ENCODE peak calls at places on chromosome 15, in nine cellular contexts. One of them, this sample, is unnamed.

GRCh38 chr15:82159922-82160321 is 102.6 kb downstream of the EFL1 start:
- DNase-seq in endothelial cell: no peak
- DNase-seq in CD4-positive, alpha-beta T cell: no peak
- DNase-seq in WTC11: no peak
- DNase-seq in chondrocyte: no peak
- DNase-seq in MM.1S: no peak
- DNase-seq in keratinocyte: peak; percentile 79
- DNase-seq in glutamatergic neuron: no peak
- DNase-seq in RWPE1: peak; percentile 64
- DNase-seq in this sample: no peak

GRCh38 chr15:38061856-38062649 is 127.6 kb downstream of the TMCO5A start:
- DNase-seq in glutamatergic neuron: no peak
- DNase-seq in chondrocyte: no peak
- DNase-seq in WTC11: no peak
- DNase-seq in MM.1S: no peak
- DNase-seq in endothelial cell: no peak
- DNase-seq in keratinocyte: no peak
- DNase-seq in RWPE1: no peak
- DNase-seq in CD4-positive, alpha-beta T cell: no peak
- DNase-seq in this sample: no peak

GRCh38 chr15:98799461-98799971 is 151.2 kb downstream of the IGF1R start:
- DNase-seq in keratinocyte: no peak
- DNase-seq in WTC11: peak; percentile 63
- DNase-seq in glutamatergic neuron: peak; percentile 58
- DNase-seq in CD4-positive, alpha-beta T cell: no peak
- DNase-seq in RWPE1: peak; percentile 49
- DNase-seq in chondrocyte: no peak
- DNase-seq in MM.1S: no peak
- DNase-seq in endothelial cell: peak; percentile 32
- DNase-seq in this sample: no peak

GRCh38 chr15:65732698-65733097 is 59.4 kb downstream of the DENND4A start:
- DNase-seq in MM.1S: no peak
- DNase-seq in WTC11: no peak
- DNase-seq in CD4-positive, alpha-beta T cell: no peak
- DNase-seq in chondrocyte: no peak
- DNase-seq in keratinocyte: no peak
- DNase-seq in glutamatergic neuron: no peak
- DNase-seq in RWPE1: peak; percentile 46
- DNase-seq in endothelial cell: no peak
- DNase-seq in this sample: no peak

GRCh38 chr15:26864664-26865191 is 2.1 kb upstream of the GABRA5 start:
- DNase-seq in glutamatergic neuron: peak; percentile 55
- DNase-seq in chondrocyte: no peak
- DNase-seq in keratinocyte: no peak
- DNase-seq in WTC11: peak; percentile 60
- DNase-seq in MM.1S: no peak
- DNase-seq in RWPE1: peak; percentile 37
- DNase-seq in endothelial cell: peak; percentile 47
- DNase-seq in CD4-positive, alpha-beta T cell: no peak
- DNase-seq in this sample: peak; percentile 11

GRCh38 chr15:64149424-64150235 is 1.9 kb upstream of the SNX22 start:
- DNase-seq in RWPE1: no peak
- DNase-seq in WTC11: no peak
- DNase-seq in chondrocyte: no peak
- DNase-seq in glutamatergic neuron: no peak
- DNase-seq in endothelial cell: no peak
- DNase-seq in MM.1S: peak; percentile 40
- DNase-seq in CD4-positive, alpha-beta T cell: no peak
- DNase-seq in keratinocyte: no peak
- DNase-seq in this sample: peak; percentile 57

GRCh38 chr15:63826513-63826912 is 7.2 kb downstream of the HERC1 start:
- DNase-seq in RWPE1: no peak
- DNase-seq in glutamatergic neuron: no peak
- DNase-seq in MM.1S: no peak
- DNase-seq in CD4-positive, alpha-beta T cell: no peak
- DNase-seq in chondrocyte: no peak
- DNase-seq in endothelial cell: no peak
- DNase-seq in WTC11: no peak
- DNase-seq in keratinocyte: no peak
- DNase-seq in this sample: peak; percentile 58

GRCh38 chr15:68407141-68407885 is 24.6 kb downstream of the ITGA11 start:
- DNase-seq in chondrocyte: no peak
- DNase-seq in RWPE1: no peak
- DNase-seq in WTC11: no peak
- DNase-seq in keratinocyte: no peak
- DNase-seq in endothelial cell: no peak
- DNase-seq in MM.1S: no peak
- DNase-seq in glutamatergic neuron: no peak
- DNase-seq in CD4-positive, alpha-beta T cell: no peak
- DNase-seq in this sample: no peak

GRCh38 chr15:63502843-63503738 is 1.3 kb upstream of the USP3 start:
- DNase-seq in RWPE1: peak; percentile 72
- DNase-seq in endothelial cell: peak; percentile 76
- DNase-seq in CD4-positive, alpha-beta T cell: peak; percentile 60
- DNase-seq in WTC11: peak; percentile 66
- DNase-seq in glutamatergic neuron: peak; percentile 55
- DNase-seq in keratinocyte: no peak
- DNase-seq in chondrocyte: no peak
- DNase-seq in MM.1S: peak; percentile 82
- DNase-seq in this sample: peak; percentile 94

GRCh38 chr15:93072011-93072410 is 17.0 kb downstream of the RGMA start:
- DNase-seq in CD4-positive, alpha-beta T cell: no peak
- DNase-seq in chondrocyte: no peak
- DNase-seq in MM.1S: no peak
- DNase-seq in endothelial cell: no peak
- DNase-seq in keratinocyte: no peak
- DNase-seq in glutamatergic neuron: no peak
- DNase-seq in WTC11: no peak
- DNase-seq in RWPE1: no peak
- DNase-seq in this sample: no peak

GRCh38 chr15:69118089-69118488 is 42.3 kb upstream of the GLCE start:
- DNase-seq in glutamatergic neuron: no peak
- DNase-seq in CD4-positive, alpha-beta T cell: no peak
- DNase-seq in chondrocyte: no peak
- DNase-seq in MM.1S: no peak
- DNase-seq in WTC11: no peak
- DNase-seq in endothelial cell: no peak
- DNase-seq in keratinocyte: no peak
- DNase-seq in RWPE1: no peak
- DNase-seq in this sample: no peak

GRCh38 chr15:63998489-63998888 is 47.8 kb downstream of the DAPK2 start:
- DNase-seq in keratinocyte: no peak
- DNase-seq in WTC11: no peak
- DNase-seq in RWPE1: no peak
- DNase-seq in CD4-positive, alpha-beta T cell: no peak
- DNase-seq in endothelial cell: no peak
- DNase-seq in MM.1S: no peak
- DNase-seq in glutamatergic neuron: no peak
- DNase-seq in chondrocyte: no peak
- DNase-seq in this sample: no peak

GRCh38 chr15:80154336-80154735 is 1.5 kb downstream of the FAH start:
- DNase-seq in keratinocyte: no peak
- DNase-seq in MM.1S: no peak
- DNase-seq in glutamatergic neuron: no peak
- DNase-seq in CD4-positive, alpha-beta T cell: no peak
- DNase-seq in endothelial cell: no peak
- DNase-seq in RWPE1: no peak
- DNase-seq in WTC11: no peak
- DNase-seq in chondrocyte: no peak
- DNase-seq in this sample: no peak

GRCh38 chr15:65368300-65368617 is 9.5 kb downstream of the IGDCC3 start:
- DNase-seq in WTC11: peak; percentile 69
- DNase-seq in chondrocyte: peak; percentile 48
- DNase-seq in endothelial cell: peak; percentile 76
- DNase-seq in RWPE1: no peak
- DNase-seq in keratinocyte: no peak
- DNase-seq in MM.1S: no peak
- DNase-seq in CD4-positive, alpha-beta T cell: no peak
- DNase-seq in glutamatergic neuron: peak; percentile 54
- DNase-seq in this sample: no peak

GRCh38 chr15:29570121-29570930 is 251.9 kb downstream of the TJP1 start:
- DNase-seq in keratinocyte: no peak
- DNase-seq in WTC11: peak; percentile 58
- DNase-seq in CD4-positive, alpha-beta T cell: no peak
- DNase-seq in glutamatergic neuron: peak; percentile 61
- DNase-seq in chondrocyte: no peak
- DNase-seq in RWPE1: no peak
- DNase-seq in endothelial cell: peak; percentile 27
- DNase-seq in MM.1S: peak; percentile 13
- DNase-seq in this sample: no peak

GRCh38 chr15:78768531-78769408 is 42.5 kb downstream of the ADAMTS7 start:
- DNase-seq in RWPE1: no peak
- DNase-seq in CD4-positive, alpha-beta T cell: no peak
- DNase-seq in endothelial cell: no peak
- DNase-seq in glutamatergic neuron: no peak
- DNase-seq in chondrocyte: peak; percentile 72
- DNase-seq in WTC11: peak; percentile 13
- DNase-seq in MM.1S: no peak
- DNase-seq in keratinocyte: no peak
- DNase-seq in this sample: no peak

GRCh38 chr15:39581501-39582285 is 814 bp downstream of the THBS1 start:
- DNase-seq in WTC11: peak; percentile 68
- DNase-seq in glutamatergic neuron: peak; percentile 42
- DNase-seq in MM.1S: peak; percentile 16
- DNase-seq in RWPE1: peak; percentile 64
- DNase-seq in CD4-positive, alpha-beta T cell: no peak
- DNase-seq in chondrocyte: no peak
- DNase-seq in endothelial cell: peak; percentile 40
- DNase-seq in keratinocyte: peak; percentile 86
- DNase-seq in this sample: peak; percentile 9

GRCh38 chr15:39580117-39580629 is 706 bp upstream of the THBS1 start:
- DNase-seq in RWPE1: peak; percentile 87
- DNase-seq in glutamatergic neuron: peak; percentile 92
- DNase-seq in keratinocyte: peak; percentile 45
- DNase-seq in chondrocyte: peak; percentile 95
- DNase-seq in WTC11: peak; percentile 95
- DNase-seq in endothelial cell: peak; percentile 99
- DNase-seq in CD4-positive, alpha-beta T cell: peak; percentile 75
- DNase-seq in MM.1S: peak; percentile 85
- DNase-seq in this sample: peak; percentile 94

GRCh38 chr15:39580630-39581500 is at the start of gene THBS1:
- DNase-seq in MM.1S: peak; percentile 10
- DNase-seq in chondrocyte: peak; percentile 98
- DNase-seq in CD4-positive, alpha-beta T cell: peak; percentile 13
- DNase-seq in WTC11: peak; percentile 96
- DNase-seq in keratinocyte: peak; percentile 74
- DNase-seq in RWPE1: peak; percentile 93
- DNase-seq in endothelial cell: peak; percentile 62
- DNase-seq in glutamatergic neuron: peak; percentile 42
- DNase-seq in this sample: peak; percentile 73

GRCh38 chr15:39579487-39580116 is 1.3 kb upstream of the THBS1 start:
- DNase-seq in RWPE1: peak; percentile 75
- DNase-seq in MM.1S: no peak
- DNase-seq in WTC11: peak; percentile 85
- DNase-seq in chondrocyte: no peak
- DNase-seq in glutamatergic neuron: no peak
- DNase-seq in endothelial cell: peak; percentile 59
- DNase-seq in keratinocyte: peak; percentile 62
- DNase-seq in CD4-positive, alpha-beta T cell: no peak
- DNase-seq in this sample: peak; percentile 14

GRCh38 chr15:39578851-39579486 is 1.9 kb upstream of the THBS1 start:
- DNase-seq in endothelial cell: no peak
- DNase-seq in WTC11: no peak
- DNase-seq in keratinocyte: no peak
- DNase-seq in CD4-positive, alpha-beta T cell: no peak
- DNase-seq in MM.1S: no peak
- DNase-seq in glutamatergic neuron: no peak
- DNase-seq in chondrocyte: no peak
- DNase-seq in RWPE1: no peak
- DNase-seq in this sample: no peak
- TF ChIP-seq CTCF in endothelial cell: no peak
- TF ChIP-seq CTCF in WTC11: no peak
- TF ChIP-seq CTCF in keratinocyte: no peak
- TF ChIP-seq CTCF in CD4-positive, alpha-beta T cell: no peak
- TF ChIP-seq CTCF in MM.1S: no peak
- TF ChIP-seq CTCF in glutamatergic neuron: peak; percentile 12
- TF ChIP-seq CTCF in chondrocyte: peak; percentile 42
- TF ChIP-seq CTCF in RWPE1: no peak
- TF ChIP-seq CTCF in this sample: no peak

GRCh38 chr15:33963831-33964664 is 4.2 kb upstream of the CHRM5 start:
- DNase-seq in CD4-positive, alpha-beta T cell: no peak
- DNase-seq in WTC11: no peak
- DNase-seq in glutamatergic neuron: no peak
- DNase-seq in RWPE1: peak; percentile 34
- DNase-seq in endothelial cell: no peak
- DNase-seq in MM.1S: peak; percentile 41
- DNase-seq in keratinocyte: no peak
- DNase-seq in chondrocyte: no peak
- DNase-seq in this sample: no peak
- TF ChIP-seq CTCF in CD4-positive, alpha-beta T cell: no peak
- TF ChIP-seq CTCF in WTC11: no peak
- TF ChIP-seq CTCF in glutamatergic neuron: peak; percentile 50
- TF ChIP-seq CTCF in RWPE1: peak; percentile 84
- TF ChIP-seq CTCF in endothelial cell: peak; percentile 42
- TF ChIP-seq CTCF in MM.1S: peak; percentile 87
- TF ChIP-seq CTCF in keratinocyte: peak; percentile 59
- TF ChIP-seq CTCF in chondrocyte: peak; percentile 88
- TF ChIP-seq CTCF in this sample: peak; percentile 40

GRCh38 chr15:43071451-43071850 is 34.4 kb downstream of the UBR1 start:
- DNase-seq in chondrocyte: no peak
- DNase-seq in endothelial cell: no peak
- DNase-seq in WTC11: no peak
- DNase-seq in MM.1S: no peak
- DNase-seq in glutamatergic neuron: no peak
- DNase-seq in CD4-positive, alpha-beta T cell: no peak
- DNase-seq in keratinocyte: no peak
- DNase-seq in RWPE1: no peak
- DNase-seq in this sample: no peak
- TF ChIP-seq CTCF in chondrocyte: no peak
- TF ChIP-seq CTCF in endothelial cell: no peak
- TF ChIP-seq CTCF in WTC11: no peak
- TF ChIP-seq CTCF in MM.1S: no peak
- TF ChIP-seq CTCF in glutamatergic neuron: no peak
- TF ChIP-seq CTCF in CD4-positive, alpha-beta T cell: no peak
- TF ChIP-seq CTCF in keratinocyte: no peak
- TF ChIP-seq CTCF in RWPE1: no peak
- TF ChIP-seq CTCF in this sample: no peak

DNA sequence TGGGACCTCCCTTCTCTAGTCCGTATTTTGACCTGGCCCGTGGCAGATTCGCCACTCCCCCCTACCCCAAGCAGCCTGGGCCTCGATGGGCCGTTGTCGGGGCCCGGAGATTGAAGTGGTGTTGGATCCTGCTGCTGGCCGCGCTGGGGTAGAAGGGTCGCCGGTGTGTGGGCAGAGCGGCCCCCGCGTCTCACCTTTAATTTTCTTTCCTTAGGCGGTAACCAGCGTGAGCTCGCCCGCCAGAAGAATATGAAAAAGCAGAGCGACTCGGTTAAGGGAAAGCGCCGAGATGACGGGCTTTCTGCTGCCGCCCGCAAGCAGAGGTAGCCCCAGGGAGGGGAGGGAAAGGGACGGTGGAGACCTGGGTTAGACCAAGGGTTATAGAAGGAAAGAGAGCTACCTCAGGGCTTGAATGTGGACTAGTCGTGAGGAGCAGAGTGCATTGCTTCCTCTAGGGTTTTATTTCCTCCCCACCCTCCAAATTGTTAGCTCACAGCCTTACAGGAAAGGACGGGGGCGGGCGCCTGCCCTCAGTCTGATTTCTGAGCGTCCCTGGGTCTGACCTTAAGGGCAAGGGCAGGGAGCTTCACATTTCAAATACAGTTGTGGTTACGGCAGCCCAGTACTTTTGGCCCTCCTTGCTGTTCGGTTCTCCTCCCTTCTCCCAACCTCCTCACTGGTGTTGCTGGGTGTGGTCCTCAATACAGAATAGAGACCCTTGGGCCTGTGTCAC is 807 bp downstream of the SERF2 start:
- DNase-seq in glutamatergic neuron: no peak
- DNase-seq in keratinocyte: no peak
- DNase-seq in RWPE1: peak; percentile 53
- DNase-seq in WTC11: peak; percentile 23
- DNase-seq in MM.1S: no peak
- DNase-seq in endothelial cell: peak; percentile 13
- DNase-seq in chondrocyte: no peak
- DNase-seq in CD4-positive, alpha-beta T cell: no peak
- DNase-seq in this sample: peak; percentile 76
- TF ChIP-seq CTCF in glutamatergic neuron: no peak
- TF ChIP-seq CTCF in keratinocyte: no peak
- TF ChIP-seq CTCF in RWPE1: no peak
- TF ChIP-seq CTCF in WTC11: no peak
- TF ChIP-seq CTCF in MM.1S: no peak
- TF ChIP-seq CTCF in endothelial cell: no peak
- TF ChIP-seq CTCF in chondrocyte: peak; percentile 35
- TF ChIP-seq CTCF in CD4-positive, alpha-beta T cell: no peak
- TF ChIP-seq CTCF in this sample: no peak